ENCODE peak calls at places on chromosomes 11 and 22, in six cellular contexts. M, Y, I, D, C and T are unnamed samples.

GRCh38 chr11:79198898-79199250 is 242.0 kb downstream of the TENM4 start:
- DNase-seq in M (no peak), Y (peak), I (no peak), D (no peak), C (no peak), T (no peak)

GRCh38 chr11:11179239-11179638 is 173.8 kb downstream of the CSNK2A3 start:
- DNase-seq in M (peak), Y (no peak), I (no peak), D (no peak), C (no peak), T (no peak)

GRCh38 chr11:128365044-128365443 is 222.3 kb downstream of the ETS1 start:
- DNase-seq in M (no peak), Y (no peak), I (no peak), D (no peak), C (no peak), T (no peak)

GRCh38 chr11:84890706-84891105 is 736.4 kb downstream of the DLG2 start:
- DNase-seq in M (no peak), Y (no peak), I (no peak), D (no peak), C (no peak), T (no peak)

GRCh38 chr11:123046473-123047264 is 15.3 kb downstream of the HSPA8 start:
- DNase-seq in M (no peak), Y (no peak), I (no peak), D (no peak), C (no peak), T (no peak)

GRCh38 chr11:103862049-103862826 is 174.2 kb upstream of the DDI1 start:
- DNase-seq in M (no peak), Y (no peak), I (no peak), D (no peak), C (no peak), T (peak)

GRCh38 chr11:74072721-74073120 is 63.8 kb upstream of the UCP3 start:
- DNase-seq in M (no peak), Y (no peak), I (no peak), D (no peak), C (no peak), T (no peak)

GRCh38 chr11:27390959-27391326 is 27.9 kb upstream of the CCDC34 start:
- DNase-seq in M (no peak), Y (no peak), I (no peak), D (no peak), C (no peak), T (no peak)

GRCh38 chr11:75719089-75719638 is 1.5 kb downstream of the MOGAT2 start:
- DNase-seq in M (no peak), Y (no peak), I (no peak), D (peak), C (no peak), T (no peak)

GRCh38 chr22:35538801-35539321 is 1.8 kb upstream of the RASD2 start:
- DNase-seq in M (peak), Y (peak), I (no peak), D (no peak), C (no peak), T (no peak)

GRCh38 chr11:86931965-86932332 is 23.2 kb downstream of the FZD4 start:
- DNase-seq in M (peak), Y (peak), I (no peak), D (no peak), C (no peak), T (peak)

GRCh38 chr22:45226681-45227186 is 14.0 kb downstream of the KIAA0930 start:
- DNase-seq in M (no peak), Y (peak), I (peak), D (no peak), C (no peak), T (no peak)

GRCh38 chr11:110125632-110126031 is 32.4 kb downstream of the ZC3H12C start:
- DNase-seq in M (no peak), Y (peak), I (no peak), D (no peak), C (no peak), T (no peak)

GRCh38 chr22:24500251-24500820 is 5.2 kb downstream of the UPB1 start:
- DNase-seq in M (no peak), Y (no peak), I (no peak), D (no peak), C (no peak), T (no peak)

GRCh38 chr11:66892926-66893325 is 36.1 kb downstream of the LRFN4 start:
- DNase-seq in M (no peak), Y (no peak), I (no peak), D (no peak), C (no peak), T (no peak)

GRCh38 chr11:14813506-14813905 is 78.5 kb downstream of the CYP2R1 start:
- DNase-seq in M (no peak), Y (no peak), I (no peak), D (no peak), C (no peak), T (no peak)

GRCh38 chr22:20205964-20206708 is 55.3 kb upstream of the CCDC188 start:
- DNase-seq in M (peak), Y (peak), I (peak), D (peak), C (peak), T (peak)

GRCh38 chr11:128039140-128040021 is 548.0 kb downstream of the ETS1 start:
- DNase-seq in M (no peak), Y (no peak), I (peak), D (no peak), C (no peak), T (no peak)

GRCh38 chr11:69638941-69639681 is 1.8 kb upstream of the CCND1 start:
- DNase-seq in M (peak), Y (peak), I (peak), D (no peak), C (no peak), T (peak)

GRCh38 chr11:126965331-126965730 is 35.2 kb downstream of the KIRREL3 start:
- DNase-seq in M (no peak), Y (no peak), I (no peak), D (no peak), C (no peak), T (no peak)

GRCh38 chr11:27204527-27204926 is 158.5 kb downstream of the CCDC34 start:
- DNase-seq in M (no peak), Y (no peak), I (no peak), D (no peak), C (no peak), T (peak)

DNA sequence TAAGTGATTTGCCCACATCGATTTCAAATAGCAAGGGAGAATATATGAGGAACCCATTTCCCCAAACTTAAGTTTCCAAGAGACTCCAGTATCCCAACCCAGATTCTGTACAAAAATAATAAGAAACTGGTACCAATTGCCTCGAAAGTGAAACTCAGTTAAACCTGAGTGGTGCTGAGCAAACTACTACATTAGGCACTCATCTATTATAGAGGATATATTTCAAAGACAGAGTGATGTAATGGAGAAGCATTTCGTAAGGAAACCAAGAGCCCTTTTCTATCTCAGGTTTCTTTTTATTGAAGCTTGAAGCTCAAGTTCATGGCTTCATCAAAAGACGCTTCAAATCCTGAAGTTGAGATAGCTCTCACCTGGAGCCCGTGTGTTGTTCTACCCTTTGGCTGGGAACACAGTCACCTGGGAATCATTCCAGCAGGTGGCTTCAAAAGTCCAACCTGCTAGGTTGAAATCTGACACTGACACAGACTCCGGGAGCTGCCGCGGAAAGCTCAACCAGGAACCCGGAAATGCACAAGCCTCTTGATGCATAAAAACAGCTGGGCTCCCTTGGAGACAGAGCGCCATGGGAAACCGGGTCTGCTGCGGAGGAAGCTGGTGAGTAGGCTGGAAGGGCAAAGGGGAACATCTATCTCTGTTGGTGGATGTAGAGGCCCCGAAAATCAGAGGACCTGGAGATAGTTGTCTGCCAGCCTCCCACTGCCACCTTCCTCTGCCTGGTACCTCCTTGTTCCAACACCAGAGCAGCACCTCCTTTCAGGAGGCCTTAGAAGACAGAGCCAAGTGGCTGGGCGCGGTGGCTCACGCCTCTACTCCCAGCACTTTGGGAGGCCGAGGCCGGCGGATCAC is at the start of gene C11orf52:
- DNase-seq in M (no peak), Y (no peak), I (peak), D (no peak), C (no peak), T (no peak)
- TF ChIP-seq POLR2A in M (no peak), Y (no peak), I (peak), D (no peak), C (no peak), T (no peak)

GRCh38 chr11:124897681-124898680 is at the start of gene ROBO4:
- DNase-seq in M (no peak), Y (peak), I (no peak), D (no peak), C (no peak), T (no peak)

GRCh38 chr11:124900464-124900863 is 2.8 kb upstream of the ROBO4 start:
- DNase-seq in M (peak), Y (peak), I (no peak), D (no peak), C (no peak), T (no peak)

GRCh38 chr11:124896821-124897391 is 759 bp downstream of the ROBO4 start:
- DNase-seq in M (no peak), Y (no peak), I (no peak), D (no peak), C (no peak), T (no peak)

GRCh38 chr11:124899376-124900145 is 1.9 kb upstream of the ROBO4 start:
- DNase-seq in M (no peak), Y (no peak), I (no peak), D (no peak), C (no peak), T (no peak)

GRCh38 chr11:124898711-124899110 is 1.0 kb upstream of the ROBO4 start:
- DNase-seq in M (no peak), Y (peak), I (no peak), D (no peak), C (no peak), T (no peak)
- TF ChIP-seq POLR2A in M (no peak), Y (no peak), I (no peak), D (no peak), C (no peak), T (no peak)

DNA sequence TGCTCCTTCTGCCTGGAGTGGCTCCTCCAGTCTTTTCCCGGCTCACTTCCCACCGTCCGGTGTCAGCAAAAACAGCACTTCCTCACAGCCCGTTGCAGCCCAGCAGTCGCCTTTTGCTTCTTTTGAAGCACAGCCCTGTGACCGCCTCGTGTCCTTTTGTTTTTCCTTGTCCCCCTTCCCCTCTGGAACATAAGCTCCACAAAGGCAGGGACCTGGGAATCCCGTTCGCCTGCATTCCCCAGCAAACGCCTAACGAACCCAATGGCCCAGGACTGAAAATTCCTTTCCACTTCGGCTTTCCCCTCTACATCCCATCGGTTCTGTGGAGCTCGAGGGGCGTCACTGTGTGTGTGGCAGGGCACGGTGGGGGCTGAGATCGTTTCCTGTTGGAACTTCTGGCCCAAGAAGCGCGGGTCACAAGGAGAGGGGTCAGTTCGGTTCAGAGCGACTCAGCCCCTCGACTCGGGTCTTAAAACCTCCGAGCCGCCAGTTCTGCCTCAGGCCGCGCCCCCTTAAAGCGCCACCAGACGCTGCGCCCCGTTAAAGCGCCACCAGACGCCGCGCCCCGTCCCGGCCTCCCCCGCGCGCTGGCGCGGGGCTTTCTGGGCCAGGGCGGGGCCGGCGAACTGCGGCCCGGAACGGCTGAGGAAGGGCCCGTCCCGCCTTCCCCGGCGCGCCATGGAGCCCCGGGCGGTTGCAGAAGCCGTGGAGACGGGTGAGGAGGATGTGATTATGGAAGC is 839 bp downstream of the RIC8A start:
- DNase-seq in M (peak), Y (peak), I (peak), D (no peak), C (peak), T (peak)
- TF ChIP-seq POLR2A in M (peak), Y (peak), I (peak), D (peak), C (peak), T (peak)

GRCh38 chr11:95148938-95149337 is 59.3 kb downstream of the ENDOD1 start:
- DNase-seq in M (no peak), Y (no peak), I (no peak), D (no peak), C (no peak), T (peak)

GRCh38 chr11:95152878-95153856 is 63.5 kb downstream of the ENDOD1 start:
- DNase-seq in M (no peak), Y (no peak), I (no peak), D (peak), C (no peak), T (peak)

GRCh38 chr11:95148421-95148820 is 58.8 kb downstream of the ENDOD1 start:
- DNase-seq in M (no peak), Y (no peak), I (no peak), D (no peak), C (no peak), T (peak)

GRCh38 chr11:95149659-95150294 is 60.1 kb downstream of the ENDOD1 start:
- DNase-seq in M (no peak), Y (no peak), I (no peak), D (no peak), C (no peak), T (peak)

DNA sequence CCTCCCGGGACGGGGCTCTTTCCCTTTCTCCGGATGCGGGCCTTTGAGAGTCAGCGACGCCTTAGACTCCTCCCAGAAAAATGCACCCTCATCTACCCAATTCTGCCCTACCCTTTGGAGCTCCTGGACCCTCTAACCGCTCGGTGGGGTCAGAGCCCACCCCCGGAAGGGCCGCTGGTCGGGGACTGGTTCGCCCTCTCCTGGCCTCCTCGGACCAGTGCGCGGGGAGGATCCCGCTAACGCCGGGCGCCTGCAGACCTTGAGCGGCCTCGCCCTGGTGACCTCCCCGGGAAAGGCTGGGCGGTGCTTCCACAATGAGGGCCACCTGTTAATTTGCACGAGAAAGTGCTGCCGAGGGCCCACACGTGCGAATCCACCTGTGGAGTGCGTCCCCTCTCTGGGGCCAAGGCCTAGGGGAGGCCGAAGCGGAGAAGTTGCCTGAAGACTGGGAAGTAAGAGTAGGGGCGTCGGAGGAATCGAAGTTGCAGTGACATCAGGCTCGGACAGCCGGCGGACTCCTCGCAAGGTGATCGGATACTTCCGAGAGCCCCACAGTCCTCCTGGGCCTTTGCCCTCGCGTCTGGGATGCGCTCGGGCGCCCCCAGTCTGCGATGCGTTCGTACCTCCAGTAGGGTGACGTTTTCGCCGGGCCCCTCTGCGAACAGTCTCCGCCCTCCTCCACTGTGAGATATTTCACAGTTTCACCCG is 61.5 kb downstream of the ENDOD1 start:
- DNase-seq in M (peak), Y (peak), I (peak), D (peak), C (peak), T (peak)
- TF ChIP-seq POLR2A in M (peak), Y (peak), I (peak), D (peak), C (no peak), T (peak)

GRCh38 chr11:118911113-118911879 is 14.4 kb downstream of the BCL9L start:
- DNase-seq in M (no peak), Y (peak), I (peak), D (no peak), C (no peak), T (no peak)
- TF ChIP-seq POLR2A in M (no peak), Y (no peak), I (no peak), D (no peak), C (no peak), T (no peak)

GRCh38 chr11:95791385-95792033 is 1.2 kb downstream of the CEP57 start:
- DNase-seq in M (no peak), Y (no peak), I (no peak), D (no peak), C (no peak), T (no peak)

GRCh38 chr11:95790933-95791247 is 592 bp downstream of the CEP57 start:
- DNase-seq in M (peak), Y (peak), I (peak), D (peak), C (no peak), T (peak)

GRCh38 chr11:95788921-95789505 is 569 bp downstream of the FAM76B start:
- DNase-seq in M (peak), Y (peak), I (no peak), D (no peak), C (no peak), T (peak)

GRCh38 chr11:95790123-95790932 is at the start of gene CEP57:
- DNase-seq in M (peak), Y (peak), I (peak), D (peak), C (peak), T (peak)

GRCh38 chr11:95789506-95790122 is at the start of gene FAM76B:
- DNase-seq in M (peak), Y (peak), I (peak), D (peak), C (peak), T (peak)
- TF ChIP-seq POLR2A in M (peak), Y (peak), I (peak), D (peak), C (peak), T (no peak)

GRCh38 chr11:92552942-92553341 is 328.3 kb downstream of the FAT3 start:
- DNase-seq in M (no peak), Y (no peak), I (no peak), D (no peak), C (no peak), T (no peak)

GRCh38 chr11:92554662-92555061 is 330.0 kb downstream of the FAT3 start:
- DNase-seq in M (no peak), Y (no peak), I (no peak), D (no peak), C (no peak), T (no peak)

GRCh38 chr11:92546089-92546488 is 321.5 kb downstream of the FAT3 start:
- DNase-seq in M (no peak), Y (no peak), I (no peak), D (no peak), C (no peak), T (no peak)

GRCh38 chr11:92550871-92551270 is 326.3 kb downstream of the FAT3 start:
- DNase-seq in M (no peak), Y (no peak), I (no peak), D (no peak), C (no peak), T (no peak)

DNA sequence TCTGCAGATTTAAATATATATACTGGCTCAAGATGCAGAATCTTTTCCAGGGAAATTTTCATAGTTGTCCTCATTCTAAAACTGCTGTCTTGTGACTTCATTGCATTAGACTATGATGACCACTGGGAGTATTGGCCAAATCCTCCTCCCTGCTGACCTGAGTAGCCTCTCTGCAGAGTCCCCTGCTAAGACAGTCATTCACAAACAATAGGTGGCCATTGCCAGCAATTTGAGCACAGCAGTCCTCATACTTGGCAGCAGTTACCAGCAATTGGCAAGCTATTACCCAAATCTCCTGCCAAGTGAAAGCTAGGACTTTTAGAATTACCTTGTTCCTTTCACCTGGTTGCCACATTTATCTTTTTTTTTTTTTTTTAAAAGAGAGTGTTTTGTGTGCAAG is 325.8 kb downstream of the FAT3 start:
- DNase-seq in M (no peak), Y (no peak), I (no peak), D (no peak), C (no peak), T (no peak)
- TF ChIP-seq POLR2A in M (no peak), Y (no peak), I (no peak), D (no peak), C (no peak), T (no peak)